ENCODE peak calls at places on chromosomes 1 and 21, in eight cellular contexts. K is epithelial cell of esophagus, F is suprapubic skin, Y is OCI-LY7, Z is breast epithelium, E is GM23338, B is transverse colon, W is ovary. S is an unnamed sample.

GRCh38 chr21:37006521-37007291 is at the start of gene RIPPLY3:
- DNase-seq in K (peak), F (no peak), Y (no peak), Z (no peak), E (peak), B (no peak), W (no peak), S (peak)

GRCh38 chr1:172699111-172699510 is 40.2 kb downstream of the FASLG start:
- DNase-seq in K (peak), F (no peak), Y (no peak), Z (no peak), E (no peak), B (peak), W (no peak), S (no peak)

GRCh38 chr1:119097380-119097779 is 43.1 kb downstream of the WARS2 start:
- DNase-seq in K (peak), F (no peak), Y (no peak), Z (no peak), E (no peak), B (no peak), W (no peak), S (no peak)

GRCh38 chr1:50981741-50982140 is 11.7 kb downstream of the CDKN2C start:
- DNase-seq in K (no peak), F (no peak), Y (no peak), Z (no peak), E (no peak), B (no peak), W (no peak), S (no peak)

GRCh38 chr1:100323428-100324106 is 28.7 kb upstream of the CDC14A start:
- DNase-seq in K (no peak), F (no peak), Y (no peak), Z (no peak), E (no peak), B (no peak), W (no peak), S (no peak)

GRCh38 chr1:38789498-38790169 is 69.9 kb downstream of the RRAGC start:
- DNase-seq in K (peak), F (no peak), Y (no peak), Z (no peak), E (no peak), B (no peak), W (no peak), S (no peak)

GRCh38 chr1:113809651-113810602 is 2.3 kb downstream of the RSBN1 start:
- DNase-seq in K (no peak), F (no peak), Y (no peak), Z (no peak), E (no peak), B (peak), W (no peak), S (no peak)

GRCh38 chr1:198763298-198763714 is 124.5 kb downstream of the PTPRC start:
- DNase-seq in K (no peak), F (no peak), Y (no peak), Z (no peak), E (no peak), B (no peak), W (no peak), S (no peak)

GRCh38 chr1:220990417-220991337 is 111.4 kb downstream of the HLX start:
- DNase-seq in K (peak), F (no peak), Y (no peak), Z (no peak), E (no peak), B (no peak), W (no peak), S (no peak)

GRCh38 chr1:98860314-98860713 is 144.3 kb downstream of the PLPPR5 start:
- DNase-seq in K (no peak), F (no peak), Y (no peak), Z (no peak), E (no peak), B (no peak), W (no peak), S (no peak)

DNA sequence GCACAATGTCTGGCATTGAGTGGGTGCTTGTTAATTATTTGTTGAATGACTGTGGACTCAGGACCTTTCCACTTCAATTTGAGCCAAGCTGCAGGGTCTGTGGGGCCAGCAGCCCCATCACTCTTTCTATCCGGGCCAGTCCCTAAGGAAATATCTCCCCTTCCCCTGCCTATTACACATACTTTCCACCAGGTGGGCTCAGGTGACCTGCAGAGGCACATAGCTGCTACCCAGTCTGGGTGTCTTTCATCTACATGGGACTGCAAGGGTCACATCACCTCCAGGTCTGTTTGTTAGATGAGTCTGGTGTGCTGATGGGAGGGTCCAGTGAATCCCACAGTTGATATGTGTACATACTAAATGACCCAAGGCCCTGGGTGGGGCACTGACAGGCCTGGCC is 59.6 kb upstream of the KDM4A start:
- DNase-seq in K (no peak), F (no peak), Y (no peak), Z (no peak), E (peak), B (no peak), W (no peak), S (no peak)
- TF ChIP-seq CTCF in K (peak), F (no peak), Y (peak), Z (no peak), E (peak), B (no peak), W (no peak), S (peak)

DNA sequence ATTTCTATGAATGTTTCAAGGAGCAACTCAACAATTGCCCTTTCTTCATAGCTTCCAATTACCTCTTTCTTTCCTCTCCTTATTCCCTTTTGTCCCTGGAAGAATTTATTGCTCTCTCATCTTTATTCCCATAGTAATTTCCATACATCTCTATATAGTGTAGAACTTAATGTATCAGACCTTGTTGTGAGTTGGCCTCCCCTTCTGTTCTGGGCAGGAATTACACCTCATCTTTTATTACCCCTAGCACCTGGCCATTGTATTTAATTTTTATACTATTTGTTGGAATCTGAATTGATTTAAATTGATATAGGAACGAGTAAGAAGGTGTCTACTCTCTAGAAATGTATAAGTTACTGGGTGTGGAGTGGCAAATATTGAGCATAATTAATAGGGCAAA is 114.5 kb downstream of the CACHD1 start:
- DNase-seq in K (peak), F (no peak), Y (no peak), Z (no peak), E (peak), B (no peak), W (no peak), S (no peak)
- TF ChIP-seq CTCF in K (peak), F (no peak), Y (peak), Z (peak), E (peak), B (peak), W (no peak), S (no peak)

GRCh38 chr1:61448934-61449368 is 276.0 kb downstream of the TM2D1 start:
- DNase-seq in K (peak), F (peak), Y (no peak), Z (no peak), E (no peak), B (peak), W (peak), S (no peak)
- TF ChIP-seq CTCF in K (no peak), F (no peak), Y (no peak), Z (no peak), E (no peak), B (no peak), W (no peak), S (no peak)

GRCh38 chr1:218299416-218299815 is 14.3 kb downstream of the RRP15 start:
- DNase-seq in K (peak), F (no peak), Y (peak), Z (no peak), E (peak), B (no peak), W (no peak), S (no peak)
- TF ChIP-seq CTCF in K (peak), F (no peak), Y (peak), Z (no peak), E (peak), B (no peak), W (no peak), S (peak)

GRCh38 chr21:39374046-39374445 is 25.2 kb upstream of the HMGN1 start:
- DNase-seq in K (no peak), F (no peak), Y (no peak), Z (no peak), E (no peak), B (no peak), W (no peak), S (no peak)

GRCh38 chr21:39379986-39380891 is 31.4 kb upstream of the HMGN1 start:
- DNase-seq in K (peak), F (peak), Y (peak), Z (peak), E (peak), B (peak), W (peak), S (peak)

GRCh38 chr21:39375446-39375845 is 26.6 kb upstream of the HMGN1 start:
- DNase-seq in K (no peak), F (no peak), Y (no peak), Z (no peak), E (no peak), B (no peak), W (no peak), S (no peak)

GRCh38 chr21:39381009-39381408 is 32.1 kb upstream of the HMGN1 start:
- DNase-seq in K (no peak), F (no peak), Y (no peak), Z (no peak), E (no peak), B (no peak), W (no peak), S (no peak)

GRCh38 chr21:39377444-39378050 is 28.7 kb upstream of the HMGN1 start:
- DNase-seq in K (peak), F (no peak), Y (no peak), Z (no peak), E (peak), B (no peak), W (no peak), S (no peak)
- TF ChIP-seq CTCF in K (peak), F (no peak), Y (no peak), Z (no peak), E (peak), B (no peak), W (no peak), S (no peak)

DNA sequence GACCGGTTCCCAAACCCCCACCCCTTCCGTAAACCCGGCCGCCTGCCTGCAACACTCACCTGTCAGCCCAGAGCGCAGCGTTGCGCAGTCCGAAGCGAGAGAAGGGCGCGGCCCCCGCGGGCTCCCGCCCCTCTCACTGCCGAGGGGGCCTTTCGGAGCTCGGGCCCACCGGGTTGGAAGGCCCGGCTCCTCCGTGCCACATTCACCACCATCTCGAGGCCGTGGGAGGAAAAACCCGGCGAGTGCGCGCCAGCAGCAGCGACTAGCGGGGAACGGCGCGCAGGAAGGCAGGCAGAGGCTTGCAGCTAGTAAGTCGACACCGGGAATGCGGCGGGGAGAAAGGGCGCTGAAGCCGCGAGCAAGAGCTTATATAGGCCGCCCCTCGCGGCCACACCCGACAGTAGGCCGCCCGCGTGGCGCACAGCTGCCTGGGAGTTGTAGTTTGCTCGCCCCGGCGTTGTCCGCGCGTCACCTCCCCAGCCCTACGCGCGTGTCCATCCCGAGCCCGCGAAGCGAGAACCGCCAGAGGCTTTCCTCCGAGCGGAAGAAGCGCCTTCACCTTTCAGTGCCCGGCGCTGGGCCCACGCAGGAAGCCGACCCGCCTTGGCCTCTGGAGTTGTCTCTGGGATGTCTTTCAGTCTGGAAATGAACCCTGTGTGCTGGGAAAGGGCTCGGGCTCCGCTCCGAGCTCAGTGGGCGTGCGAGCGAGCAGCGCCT is 10.4 kb upstream of the RAB42 start:
- DNase-seq in K (peak), F (peak), Y (peak), Z (peak), E (peak), B (peak), W (peak), S (peak)
- TF ChIP-seq CTCF in K (no peak), F (peak), Y (peak), Z (peak), E (no peak), B (no peak), W (peak), S (no peak)

DNA sequence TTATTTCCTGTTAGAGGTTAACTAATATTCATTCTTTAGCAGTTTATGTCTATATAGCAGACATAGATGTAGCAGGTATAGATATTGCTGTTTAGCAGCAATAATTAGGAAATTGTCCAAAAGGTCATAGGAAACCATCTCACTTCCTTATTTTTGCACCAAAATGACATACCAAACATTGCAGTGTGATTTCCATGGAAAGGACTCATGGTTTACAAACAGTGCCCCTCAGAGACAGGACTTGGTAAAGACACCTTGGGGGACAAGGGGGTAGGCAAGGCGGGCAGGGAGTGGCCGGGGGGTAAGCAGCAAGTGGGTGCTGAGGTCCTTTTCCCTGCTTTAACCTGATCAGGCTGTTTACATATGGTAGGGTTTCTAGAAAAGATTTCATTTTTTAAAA is 30.5 kb downstream of the BATF3 start:
- DNase-seq in K (no peak), F (no peak), Y (peak), Z (no peak), E (peak), B (no peak), W (no peak), S (no peak)
- TF ChIP-seq CTCF in K (no peak), F (no peak), Y (peak), Z (no peak), E (peak), B (no peak), W (no peak), S (peak)

DNA sequence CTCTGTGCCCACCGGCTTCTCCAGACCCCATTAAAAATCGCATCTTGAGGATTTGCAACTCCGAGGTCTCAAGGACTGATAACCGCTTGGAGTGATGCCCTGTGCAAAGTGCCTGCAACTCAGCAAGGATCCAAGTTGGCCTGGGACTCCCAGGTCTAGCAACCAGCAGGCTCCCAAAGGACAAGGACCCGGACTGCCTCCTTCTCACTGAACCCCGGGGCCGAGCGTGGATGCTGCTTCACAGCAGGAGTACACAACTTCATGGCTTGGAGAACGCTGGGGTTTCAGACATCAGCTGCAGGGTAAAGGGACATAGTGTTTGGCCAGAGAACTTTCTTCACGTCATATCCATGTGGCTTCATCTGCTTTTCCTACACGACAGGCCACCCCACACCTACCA is 65.2 kb downstream of the ATP5PO start:
- DNase-seq in K (no peak), F (no peak), Y (no peak), Z (no peak), E (no peak), B (no peak), W (no peak), S (no peak)
- TF ChIP-seq CTCF in K (no peak), F (no peak), Y (no peak), Z (no peak), E (no peak), B (no peak), W (no peak), S (no peak)

DNA sequence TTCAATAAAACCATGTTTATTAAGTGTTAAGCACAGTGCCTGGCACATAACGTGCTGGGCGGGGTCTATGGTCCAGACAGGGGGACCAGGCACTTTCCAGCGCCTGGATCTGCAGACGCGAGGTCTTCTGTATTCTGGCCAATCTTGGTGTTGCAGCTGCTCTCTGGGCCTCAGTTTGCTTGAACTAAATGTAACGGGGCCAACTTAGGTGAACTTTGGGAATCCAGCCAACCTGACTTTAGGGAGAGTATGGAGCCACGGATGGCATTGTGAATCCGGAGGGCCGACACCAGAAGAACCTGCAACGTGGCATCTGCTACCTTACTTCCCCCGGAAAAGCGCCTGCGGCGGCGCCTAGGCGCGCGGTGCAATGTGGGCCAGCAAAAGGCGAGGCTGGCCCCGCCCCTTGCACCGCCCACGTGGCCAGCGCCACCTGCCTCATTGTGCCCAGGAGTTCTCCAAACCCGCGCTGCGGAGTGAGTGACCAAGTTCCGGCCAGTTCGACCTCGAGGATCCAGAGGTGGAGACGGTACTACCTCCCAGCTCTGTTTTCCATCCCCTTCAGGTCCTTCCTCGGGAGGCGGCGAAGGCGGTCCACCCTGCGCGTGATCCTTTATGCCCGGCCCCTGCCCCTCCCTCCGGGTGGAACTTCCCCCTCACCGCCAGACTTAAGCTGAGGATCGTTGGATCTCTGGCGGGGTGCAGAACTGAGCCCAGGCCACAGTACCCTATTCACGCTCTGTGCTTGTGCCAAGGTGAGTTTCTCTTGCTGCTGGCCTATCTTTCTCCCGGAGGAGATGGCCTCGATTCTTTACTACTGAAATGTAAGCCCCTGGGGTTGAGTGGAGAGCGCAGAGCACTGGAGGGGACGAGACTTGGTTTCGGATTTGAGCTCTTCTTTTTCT is at the start of gene AKR1A1:
- DNase-seq in K (peak), F (peak), Y (peak), Z (peak), E (peak), B (peak), W (peak), S (peak)
- TF ChIP-seq CTCF in K (no peak), F (no peak), Y (no peak), Z (no peak), E (no peak), B (no peak), W (peak), S (no peak)

GRCh38 chr1:54429838-54430237 is 23.6 kb upstream of the SSBP3 start:
- DNase-seq in K (no peak), F (no peak), Y (no peak), Z (no peak), E (no peak), B (no peak), W (no peak), S (no peak)
- TF ChIP-seq CTCF in K (no peak), F (no peak), Y (no peak), Z (no peak), E (no peak), B (no peak), W (no peak), S (no peak)

S was measured in progenitor cell of endocrine pancreas.